ENCODE peak calls at places on chromosomes 1 and 21, in nine cellular contexts. A, X, T, R, W, Z, G, M and N are unnamed samples. For H3K36me3, the result is how much of the 10 kb centered on the place peaks cover.

GRCh38 chr1:84363019-84363418 is 35.3 kb upstream of the DNASE2B start:
- DNase-seq in A (no peak), W (no peak), G (no peak), T (no peak), R (no peak), Z (no peak), X (no peak), M (no peak), N (no peak)

GRCh38 chr1:30872948-30873263 is 35.7 kb downstream of the SDC3 start:
- DNase-seq in M (peak), X (no peak), W (no peak), R (no peak), T (no peak), Z (no peak), G (no peak), A (no peak), N (no peak)

GRCh38 chr1:8155528-8156186 is 129.5 kb upstream of the ERRFI1 start:
- DNase-seq in T (no peak), M (no peak), W (no peak), A (no peak), R (no peak), Z (no peak), X (peak), G (peak), N (no peak)

GRCh38 chr1:57217905-57218304 is 206.0 kb downstream of the DAB1 start:
- DNase-seq in X (no peak), G (no peak), T (no peak), R (no peak), A (no peak), Z (no peak), W (no peak), M (no peak), N (no peak)

GRCh38 chr1:89605692-89606091 is 27.2 kb upstream of the LRRC8C start:
- DNase-seq in M (no peak), A (no peak), Z (no peak), G (no peak), R (no peak), X (no peak), W (no peak), T (no peak), N (no peak)

GRCh38 chr21:18608226-18608625 is 204.6 kb upstream of the TMPRSS15 start:
- DNase-seq in X (no peak), G (no peak), M (no peak), W (no peak), T (no peak), A (no peak), R (no peak), Z (no peak), N (no peak)

GRCh38 chr1:29520571-29521437 is 284.5 kb downstream of the PTPRU start:
- DNase-seq in Z (no peak), R (peak), T (no peak), X (no peak), A (no peak), G (no peak), M (peak), W (no peak), N (no peak)

GRCh38 chr21:42493109-42494060 is 2.6 kb downstream of the RSPH1 start:
- DNase-seq in W (no peak), R (peak), M (no peak), T (peak), X (peak), Z (peak), A (no peak), G (no peak), N (no peak)

GRCh38 chr1:248372394-248372793 is 3.2 kb upstream of the OR2T6 start:
- DNase-seq in M (no peak), G (no peak), X (no peak), T (no peak), W (no peak), R (no peak), Z (no peak), A (no peak), N (no peak)

GRCh38 chr1:230120949-230121381 is 53.9 kb downstream of the GALNT2 start:
- DNase-seq in M (no peak), A (no peak), R (peak), W (no peak), X (no peak), Z (peak), G (no peak), T (peak), N (no peak)

GRCh38 chr1:20110679-20111078 is 8.7 kb downstream of the PLA2G2D start:
- DNase-seq in T (no peak), Z (no peak), W (peak), M (peak), X (no peak), A (no peak), G (no peak), R (no peak), N (no peak)

GRCh38 chr1:155309423-155310021 is 856 bp downstream of the FDPS start:
- DNase-seq in T (peak), M (no peak), A (no peak), X (peak), R (no peak), Z (peak), G (peak), W (peak), N (peak)

GRCh38 chr21:44962481-44962966 is 22.7 kb downstream of the SLX9 start:
- DNase-seq in T (no peak), W (peak), A (peak), Z (no peak), G (peak), R (no peak), X (peak), M (no peak), N (peak)

GRCh38 chr1:19156676-19157075 is 53.4 kb downstream of the UBR4 start:
- DNase-seq in Z (peak), T (peak), G (no peak), A (peak), W (peak), R (no peak), M (peak), X (no peak), N (no peak)

GRCh38 chr21:42532466-42533181 is 19.0 kb downstream of the SLC37A1 start:
- DNase-seq in A (peak), G (peak), R (no peak), M (peak), W (peak), Z (peak), T (peak), X (no peak), N (peak)

GRCh38 chr1:210715072-210715471 is 386.4 kb downstream of the HHAT start:
- DNase-seq in M (no peak), R (no peak), G (no peak), W (no peak), T (no peak), A (no peak), Z (no peak), X (no peak), N (no peak)

GRCh38 chr1:5430911-5431310 is 561.3 kb downstream of the NPHP4 start:
- DNase-seq in Z (no peak), R (peak), G (no peak), A (no peak), X (peak), M (no peak), W (no peak), T (no peak), N (no peak)

GRCh38 chr1:165903672-165904071 is 76.3 kb downstream of the UCK2 start:
- DNase-seq in R (no peak), G (no peak), W (no peak), A (no peak), Z (peak), M (no peak), X (no peak), T (peak), N (no peak)

GRCh38 chr1:18302788-18303413 is 177.8 kb upstream of the KLHDC7A start:
- DNase-seq in W (no peak), T (peak), R (peak), Z (no peak), G (no peak), A (no peak), M (no peak), X (no peak), N (peak)

GRCh38 chr1:161162806-161163205 is 3.4 kb upstream of the PPOX start:
- DNase-seq in W (no peak), A (peak), G (no peak), Z (no peak), T (no peak), R (no peak), M (no peak), X (no peak), N (no peak)

GRCh38 chr1:86156571-86157455 is at the start of gene COL24A1:
- DNase-seq in T (no peak), M (peak), A (peak), Z (peak), W (peak), G (peak), R (peak), X (peak), N (peak)

GRCh38 chr1:181190362-181191035 is 102.0 kb downstream of the IER5 start:
- DNase-seq in R (no peak), Z (no peak), M (no peak), X (peak), T (no peak), W (no peak), A (no peak), G (no peak), N (no peak)

GRCh38 chr1:234478152-234478480 is 863 bp downstream of the TARBP1 start:
- DNase-seq in G (peak), A (no peak), T (peak), W (peak), R (peak), Z (peak), X (peak), M (peak), N (peak)

GRCh38 chr21:33238146-33238545 is 8.4 kb downstream of the IFNAR2 start:
- DNase-seq in M (no peak), R (no peak), A (no peak), X (no peak), Z (no peak), T (no peak), G (no peak), W (no peak), N (no peak)
- H3K4me3 ChIP-seq in M (no peak), R (no peak), A (no peak), X (no peak), Z (no peak), T (no peak), G (no peak), W (no peak), N (no peak)

DNA sequence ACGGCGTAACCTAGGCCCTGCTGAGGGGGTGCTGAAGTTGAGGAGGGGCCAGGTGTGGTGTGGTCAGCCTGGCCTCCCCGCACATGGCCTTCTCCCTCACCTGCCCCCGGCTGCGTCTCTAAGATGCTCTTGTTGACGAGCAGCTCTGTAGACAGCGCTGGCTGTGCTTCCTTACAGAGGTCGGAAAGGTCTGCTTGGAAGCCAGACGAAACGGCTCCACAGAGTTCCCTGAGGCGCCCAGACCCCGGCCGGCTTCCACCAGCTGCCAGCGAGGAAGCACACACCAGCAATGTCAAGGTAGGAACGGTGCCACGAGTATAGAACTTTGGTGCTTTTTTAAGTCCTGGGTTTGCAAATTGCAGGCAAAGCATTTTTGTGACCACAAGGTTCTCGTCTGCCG is 18.8 kb upstream of the DIP2A start:
- DNase-seq in Z (no peak), G (peak), M (no peak), A (no peak), W (no peak), R (no peak), T (no peak), X (no peak), N (no peak)
- H3K36me3 ChIP-seq in Z (under half), G (half or more), M (half or more), A (under half), W (half or more), R (half or more), T (under half), X (under half), N (under half)

GRCh38 chr1:206770531-206771352 is at the start of gene IL19:
- DNase-seq in A (peak), G (no peak), W (peak), X (no peak), M (peak), R (no peak), T (no peak), Z (peak), N (peak)

GRCh38 chr1:206771353-206771722 is 765 bp downstream of the IL19 start:
- DNase-seq in M (no peak), A (no peak), G (no peak), Z (no peak), W (no peak), T (no peak), R (no peak), X (no peak), N (no peak)

GRCh38 chr1:206766251-206766856 is 4.2 kb upstream of the IL19 start:
- DNase-seq in R (peak), A (peak), Z (peak), W (peak), M (peak), T (peak), X (peak), G (peak), N (peak)

GRCh38 chr1:206768472-206769330 is 1.9 kb upstream of the IL19 start:
- DNase-seq in T (no peak), G (no peak), M (no peak), R (no peak), A (no peak), Z (no peak), W (no peak), X (no peak), N (no peak)

GRCh38 chr1:206769331-206769731 is 1.2 kb upstream of the IL19 start:
- DNase-seq in M (no peak), A (no peak), R (no peak), X (no peak), W (no peak), Z (peak), T (no peak), G (no peak), N (no peak)
- H3K4me3 ChIP-seq in M (no peak), A (no peak), R (no peak), X (no peak), W (no peak), Z (no peak), T (no peak), G (no peak), N (no peak)

GRCh38 chr1:6591644-6592043 is 11.0 kb downstream of the KLHL21 start:
- DNase-seq in R (no peak), M (no peak), T (no peak), W (no peak), G (no peak), X (no peak), Z (no peak), A (no peak), N (no peak)

GRCh38 chr1:6592865-6593593 is 9.6 kb downstream of the KLHL21 start:
- DNase-seq in G (no peak), A (no peak), R (no peak), M (no peak), X (no peak), W (no peak), Z (no peak), T (no peak), N (no peak)

GRCh38 chr1:6591222-6591621 is 11.4 kb downstream of the ZBTB48 start:
- DNase-seq in Z (no peak), A (peak), G (peak), R (no peak), M (peak), T (no peak), X (no peak), W (no peak), N (no peak)

GRCh38 chr1:6593810-6594209 is 8.9 kb downstream of the KLHL21 start:
- DNase-seq in G (no peak), X (no peak), Z (no peak), T (no peak), M (no peak), A (no peak), W (no peak), R (no peak), N (no peak)

DNA sequence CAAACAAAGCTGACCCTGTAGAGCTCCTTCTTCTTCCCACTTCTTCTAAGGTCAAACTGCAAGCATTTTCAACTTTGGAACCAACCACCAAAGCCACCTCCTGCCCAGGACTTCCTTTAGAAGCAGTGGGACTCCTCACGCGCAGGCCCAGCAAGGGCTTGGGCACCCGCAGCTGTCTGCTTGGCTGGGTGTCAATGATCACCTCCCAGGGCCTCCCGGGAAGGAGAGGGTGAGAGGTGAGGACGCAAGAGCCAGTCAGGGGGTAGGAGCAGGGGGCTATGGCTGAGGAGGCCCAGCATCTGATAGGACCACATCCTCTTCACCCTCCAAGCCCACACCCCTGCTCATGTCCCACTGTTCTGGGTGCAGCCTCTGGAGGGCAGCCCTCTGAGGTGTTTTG is 10.2 kb downstream of the KLHL21 start:
- DNase-seq in Z (no peak), G (no peak), W (peak), R (no peak), M (no peak), X (no peak), T (no peak), A (no peak), N (no peak)
- H3K36me3 ChIP-seq in Z (under half), G (half or more), W (half or more), R (half or more), M (half or more), X (under half), T (under half), A (under half), N (under half)

DNA sequence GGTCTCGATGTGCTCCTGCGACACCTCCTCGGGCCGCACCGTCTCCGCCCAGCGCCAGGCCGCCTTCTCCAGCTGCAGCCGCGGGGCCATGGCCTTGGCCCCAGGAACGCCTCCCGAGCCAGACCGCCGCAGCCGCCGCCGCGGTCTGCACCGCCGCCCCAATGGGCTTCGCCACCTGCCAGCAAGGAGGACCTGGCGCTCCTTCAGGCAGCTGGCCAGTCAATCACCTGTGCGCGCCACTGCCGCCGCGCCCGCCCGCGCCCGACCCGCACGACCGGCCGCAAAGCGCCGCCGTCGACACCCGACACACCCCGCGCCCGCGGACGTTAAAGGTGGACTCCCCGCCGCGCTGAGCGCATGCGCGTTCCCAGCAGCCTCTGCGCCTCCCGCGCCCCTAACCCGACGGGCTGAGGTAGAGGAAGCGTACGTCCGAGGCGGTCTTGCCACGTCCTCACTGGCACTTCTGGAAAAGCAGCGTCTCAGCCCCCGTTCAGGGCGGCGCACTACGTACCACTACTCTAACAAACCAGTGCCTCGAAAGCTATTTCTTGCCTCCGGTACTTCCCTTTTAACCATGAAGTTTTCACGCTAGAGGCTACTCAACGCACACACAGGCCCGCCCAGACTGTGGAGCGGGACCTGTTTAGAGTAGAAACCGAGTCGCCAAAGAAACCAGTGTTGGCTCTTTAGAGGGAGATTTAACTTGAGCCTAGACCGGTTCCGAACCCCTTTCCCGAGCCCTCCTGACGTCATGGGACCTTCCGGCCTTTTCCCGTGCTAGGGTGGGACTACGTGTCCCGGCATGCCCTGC is at the start of gene USP48:
- DNase-seq in Z (peak), R (peak), A (peak), W (peak), X (peak), G (peak), M (peak), T (peak), N (peak)
- H3K4me3 ChIP-seq in Z (peak), R (peak), A (peak), W (peak), X (peak), G (peak), M (peak), T (peak), N (peak)

GRCh38 chr1:42689912-42690311 is 7.7 kb downstream of the YBX1 start:
- DNase-seq in R (no peak), Z (peak), A (no peak), G (no peak), M (no peak), X (no peak), W (no peak), T (no peak), N (no peak)

GRCh38 chr1:42684139-42684538 is 1.9 kb downstream of the YBX1 start:
- DNase-seq in W (no peak), R (no peak), T (peak), Z (no peak), A (no peak), X (no peak), M (no peak), G (no peak), N (no peak)

GRCh38 chr1:42690477-42691156 is 8.4 kb downstream of the YBX1 start:
- DNase-seq in W (no peak), T (no peak), X (no peak), Z (no peak), R (no peak), M (no peak), A (no peak), G (no peak), N (no peak)

GRCh38 chr1:42682739-42683529 is 716 bp downstream of the YBX1 start:
- DNase-seq in X (peak), Z (peak), G (peak), T (peak), R (peak), A (peak), M (peak), W (peak), N (peak)

DNA sequence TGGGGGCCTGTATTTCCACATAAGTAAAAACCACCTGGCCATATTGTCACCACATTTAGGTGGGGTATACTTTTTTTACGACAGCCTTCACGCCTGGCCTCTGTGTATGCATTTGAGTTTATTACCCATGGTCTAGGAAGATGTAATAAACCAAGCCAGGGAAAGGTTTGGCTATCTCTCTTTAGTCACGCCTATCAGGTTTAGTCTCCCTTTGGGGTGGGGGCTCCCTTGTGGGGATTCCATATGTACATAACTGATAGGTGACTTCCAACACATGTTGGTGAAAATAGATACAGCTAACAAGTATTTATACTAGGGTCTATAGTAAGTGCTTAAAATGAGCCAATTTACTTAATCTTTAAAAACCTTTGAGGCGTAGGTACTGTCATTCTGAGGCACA is 4.2 kb downstream of the YBX1 start:
- DNase-seq in X (no peak), G (no peak), R (no peak), Z (no peak), A (no peak), M (no peak), T (peak), W (no peak), N (no peak)
- H3K36me3 ChIP-seq in X (under half), G (under half), R (half or more), Z (under half), A (under half), M (under half), T (under half), W (under half), N (under half)